ENCODE peak calls at places on chromosomes 12 and 14, in six cellular contexts. One of them, this sample, is unnamed.

GRCh38 chr12:54411398-54412241 is 7.4 kb downstream of the ITGA5 start:
- DNase-seq in thyroid gland: peak; percentile 35
- DNase-seq in mucosa of descending colon: no peak
- DNase-seq in RWPE1: peak; percentile 91
- DNase-seq in astrocyte of the spinal cord: peak; percentile 86
- DNase-seq in left ventricle myocardium superior: peak; percentile 73
- DNase-seq in this sample: no peak

GRCh38 chr12:123996581-123996980 is 23.6 kb downstream of the ZNF664 start:
- DNase-seq in thyroid gland: no peak
- DNase-seq in mucosa of descending colon: no peak
- DNase-seq in RWPE1: no peak
- DNase-seq in astrocyte of the spinal cord: no peak
- DNase-seq in left ventricle myocardium superior: no peak
- DNase-seq in this sample: no peak

GRCh38 chr12:68043446-68043845 is 54.2 kb downstream of the IFNG-AS1 start:
- DNase-seq in thyroid gland: no peak
- DNase-seq in mucosa of descending colon: no peak
- DNase-seq in RWPE1: no peak
- DNase-seq in astrocyte of the spinal cord: no peak
- DNase-seq in left ventricle myocardium superior: no peak
- DNase-seq in this sample: no peak

GRCh38 chr12:130713581-130713991 is 2.5 kb downstream of the RIMBP2 start:
- DNase-seq in thyroid gland: peak; percentile 47
- DNase-seq in mucosa of descending colon: no peak
- DNase-seq in RWPE1: no peak
- DNase-seq in astrocyte of the spinal cord: no peak
- DNase-seq in left ventricle myocardium superior: no peak
- DNase-seq in this sample: no peak

GRCh38 chr12:110934093-110934852 is 13.9 kb upstream of the MYL2 start:
- DNase-seq in thyroid gland: no peak
- DNase-seq in mucosa of descending colon: no peak
- DNase-seq in RWPE1: peak; percentile 96
- DNase-seq in astrocyte of the spinal cord: no peak
- DNase-seq in left ventricle myocardium superior: no peak
- DNase-seq in this sample: no peak

GRCh38 chr12:50234347-50234746 is 49.0 kb downstream of the LIMA1 start:
- DNase-seq in thyroid gland: no peak
- DNase-seq in mucosa of descending colon: no peak
- DNase-seq in RWPE1: peak; percentile 72
- DNase-seq in astrocyte of the spinal cord: no peak
- DNase-seq in left ventricle myocardium superior: no peak
- DNase-seq in this sample: no peak

GRCh38 chr12:26939192-26939832 is 1.0 kb downstream of the FGFR1OP2 start:
- DNase-seq in thyroid gland: no peak
- DNase-seq in mucosa of descending colon: no peak
- DNase-seq in RWPE1: no peak
- DNase-seq in astrocyte of the spinal cord: peak; percentile 15
- DNase-seq in left ventricle myocardium superior: no peak
- DNase-seq in this sample: no peak

GRCh38 chr12:27564612-27565213 is 40.7 kb downstream of the PPFIBP1 start:
- DNase-seq in thyroid gland: no peak
- DNase-seq in mucosa of descending colon: no peak
- DNase-seq in RWPE1: no peak
- DNase-seq in astrocyte of the spinal cord: no peak
- DNase-seq in left ventricle myocardium superior: no peak
- DNase-seq in this sample: no peak

GRCh38 chr12:47458273-47458672 is 247.6 kb downstream of the RPAP3 start:
- DNase-seq in thyroid gland: no peak
- DNase-seq in mucosa of descending colon: no peak
- DNase-seq in RWPE1: peak; percentile 46
- DNase-seq in astrocyte of the spinal cord: no peak
- DNase-seq in left ventricle myocardium superior: no peak
- DNase-seq in this sample: no peak

GRCh38 chr14:92794547-92794941 is 439 bp downstream of the GOLGA5 start:
- DNase-seq in thyroid gland: no peak
- DNase-seq in mucosa of descending colon: no peak
- DNase-seq in RWPE1: no peak
- DNase-seq in astrocyte of the spinal cord: no peak
- DNase-seq in left ventricle myocardium superior: peak; percentile 43
- DNase-seq in this sample: no peak

GRCh38 chr12:14955876-14956811 is 5.3 kb downstream of the ARHGDIB start:
- DNase-seq in thyroid gland: no peak
- DNase-seq in mucosa of descending colon: no peak
- DNase-seq in RWPE1: no peak
- DNase-seq in astrocyte of the spinal cord: no peak
- DNase-seq in left ventricle myocardium superior: no peak
- DNase-seq in this sample: no peak

GRCh38 chr14:60632257-60632656 is 17.0 kb downstream of the SIX1 start:
- DNase-seq in thyroid gland: no peak
- DNase-seq in mucosa of descending colon: no peak
- DNase-seq in RWPE1: no peak
- DNase-seq in astrocyte of the spinal cord: no peak
- DNase-seq in left ventricle myocardium superior: no peak
- DNase-seq in this sample: no peak

GRCh38 chr12:57583008-57583831 is 7.8 kb upstream of the PIP4K2C start:
- DNase-seq in thyroid gland: peak; percentile 60
- DNase-seq in mucosa of descending colon: no peak
- DNase-seq in RWPE1: peak; percentile 83
- DNase-seq in astrocyte of the spinal cord: peak; percentile 76
- DNase-seq in left ventricle myocardium superior: no peak
- DNase-seq in this sample: peak; percentile 63

This sample was measured in prostate gland.